ENCODE peak calls at places on chromosomes 5 and 9, in four cellular contexts. One of them, this sample, is unnamed.

GRCh38 chr9:121916008-121916407 is 177.1 kb downstream of the TTLL11 start:
- DNase-seq in NCI-H1417: no peak
- DNase-seq in RCC 7860: no peak
- DNase-seq in HT1080: no peak
- DNase-seq in this sample: no peak

GRCh38 chr5:84383816-84384603 is 670 bp downstream of the EDIL3 start:
- DNase-seq in NCI-H1417: peak; percentile 76
- DNase-seq in RCC 7860: peak; percentile 25
- DNase-seq in HT1080: peak; percentile 38
- DNase-seq in this sample: peak; percentile 59

GRCh38 chr5:137218471-137218870 is 280.7 kb downstream of the SPOCK1 start:
- DNase-seq in NCI-H1417: no peak
- DNase-seq in RCC 7860: peak; percentile 53
- DNase-seq in HT1080: peak; percentile 62
- DNase-seq in this sample: peak; percentile 7

GRCh38 chr9:100714372-100715099 is 136.7 kb downstream of the CAVIN4 start:
- DNase-seq in HT1080: peak; percentile 50
- DNase-seq in NCI-H1417: peak; percentile 51
- DNase-seq in RCC 7860: peak; percentile 42
- DNase-seq in this sample: peak; percentile 32

GRCh38 chr5:138949988-138950387 is 74.9 kb upstream of the LRRTM2 start:
- DNase-seq in RCC 7860: no peak
- DNase-seq in NCI-H1417: no peak
- DNase-seq in HT1080: no peak
- DNase-seq in this sample: no peak

GRCh38 chr9:116332090-116332489 is 178.5 kb downstream of the PAPPA start:
- DNase-seq in RCC 7860: no peak
- DNase-seq in NCI-H1417: no peak
- DNase-seq in HT1080: no peak
- DNase-seq in this sample: no peak

GRCh38 chr5:149635394-149635793 is 54.1 kb downstream of the ARHGEF37 start:
- DNase-seq in RCC 7860: no peak
- DNase-seq in HT1080: no peak
- DNase-seq in NCI-H1417: peak; percentile 32
- DNase-seq in this sample: peak; percentile 44

GRCh38 chr9:90905079-90905478 is 103.5 kb downstream of the SYK start:
- DNase-seq in RCC 7860: no peak
- DNase-seq in NCI-H1417: no peak
- DNase-seq in HT1080: no peak
- DNase-seq in this sample: no peak

GRCh38 chr9:13939129-13939528 is 374.8 kb downstream of the NFIB start:
- DNase-seq in RCC 7860: no peak
- DNase-seq in HT1080: peak; percentile 84
- DNase-seq in NCI-H1417: no peak
- DNase-seq in this sample: peak; percentile 85

GRCh38 chr5:100505984-100506670 is 29.0 kb upstream of the FAM174A start:
- DNase-seq in HT1080: peak; percentile 84
- DNase-seq in NCI-H1417: no peak
- DNase-seq in RCC 7860: peak; percentile 5
- DNase-seq in this sample: peak; percentile 85

GRCh38 chr9:100472725-100473261 is at the start of gene TMEFF1:
- DNase-seq in RCC 7860: no peak
- DNase-seq in HT1080: no peak
- DNase-seq in NCI-H1417: peak; percentile 88
- DNase-seq in this sample: no peak

GRCh38 chr9:2676466-2676865 is 40.8 kb upstream of the KCNV2 start:
- DNase-seq in RCC 7860: no peak
- DNase-seq in HT1080: peak; percentile 8
- DNase-seq in NCI-H1417: peak; percentile 5
- DNase-seq in this sample: no peak

GRCh38 chr5:2836133-2836532 is 84.7 kb upstream of the IRX2 start:
- DNase-seq in HT1080: no peak
- DNase-seq in RCC 7860: no peak
- DNase-seq in NCI-H1417: no peak
- DNase-seq in this sample: no peak

GRCh38 chr5:119814655-119815054 is 185.3 kb downstream of the FAM170A start:
- DNase-seq in RCC 7860: no peak
- DNase-seq in NCI-H1417: no peak
- DNase-seq in HT1080: no peak
- DNase-seq in this sample: no peak

GRCh38 chr9:32004431-32005076 is 379.9 kb upstream of the ACO1 start:
- DNase-seq in NCI-H1417: no peak
- DNase-seq in RCC 7860: no peak
- DNase-seq in HT1080: no peak
- DNase-seq in this sample: no peak

GRCh38 chr9:106860731-106861584 is 2.0 kb upstream of the ZNF462 start:
- DNase-seq in NCI-H1417: peak; percentile 60
- DNase-seq in RCC 7860: peak; percentile 23
- DNase-seq in HT1080: no peak
- DNase-seq in this sample: peak; percentile 14

GRCh38 chr9:116238225-116238624 is 84.6 kb downstream of the PAPPA start:
- DNase-seq in HT1080: peak; percentile 69
- DNase-seq in NCI-H1417: no peak
- DNase-seq in RCC 7860: peak; percentile 98
- DNase-seq in this sample: peak; percentile 91

GRCh38 chr9:115289757-115290208 is 171.8 kb upstream of the TNC start:
- DNase-seq in RCC 7860: peak; percentile 85
- DNase-seq in HT1080: peak; percentile 82
- DNase-seq in NCI-H1417: no peak
- DNase-seq in this sample: peak; percentile 90

GRCh38 chr5:82413302-82414042 is 135.3 kb upstream of the RPS23 start:
- DNase-seq in HT1080: peak; percentile 81
- DNase-seq in NCI-H1417: no peak
- DNase-seq in RCC 7860: no peak
- DNase-seq in this sample: peak; percentile 73

GRCh38 chr5:8908055-8908683 is 637.7 kb downstream of the SEMA5A start:
- DNase-seq in HT1080: peak; percentile 84
- DNase-seq in NCI-H1417: peak; percentile 5
- DNase-seq in RCC 7860: peak; percentile 72
- DNase-seq in this sample: peak; percentile 7

GRCh38 chr9:87372401-87372851 is 125.2 kb upstream of the DAPK1 start:
- DNase-seq in HT1080: no peak
- DNase-seq in NCI-H1417: no peak
- DNase-seq in RCC 7860: peak; percentile 94
- DNase-seq in this sample: peak; percentile 97

GRCh38 chr5:92402045-92402444 is 1018.9 kb upstream of the ARRDC3 start:
- DNase-seq in RCC 7860: no peak
- DNase-seq in HT1080: peak; percentile 37
- DNase-seq in NCI-H1417: no peak
- DNase-seq in this sample: peak; percentile 32

GRCh38 chr5:154529282-154529681 is 51.3 kb upstream of the HAND1 start:
- DNase-seq in RCC 7860: no peak
- DNase-seq in NCI-H1417: no peak
- DNase-seq in HT1080: no peak
- DNase-seq in this sample: no peak

GRCh38 chr5:172736524-172737135 is 34.4 kb downstream of the DUSP1 start:
- DNase-seq in NCI-H1417: no peak
- DNase-seq in RCC 7860: no peak
- DNase-seq in HT1080: no peak
- DNase-seq in this sample: no peak

GRCh38 chr5:139960723-139961383 is 82.2 kb downstream of the NRG2 start:
- DNase-seq in HT1080: no peak
- DNase-seq in RCC 7860: no peak
- DNase-seq in NCI-H1417: no peak
- DNase-seq in this sample: no peak